ENCODE peak calls at places on chromosomes 12 and 14, in five cellular contexts. H, R, P, J and M are unnamed samples.
A peak's percentile ranks its signal among the peaks of the same experiment; 100 is the strongest.

GRCh38 chr14:67564236-67564635 is 31.1 kb downstream of the PLEKHH1 start:
- DNase-seq in P (no peak), R (no peak), H (no peak), J (no peak), M (no peak)

GRCh38 chr14:53766106-53766505 is 190.5 kb downstream of the BMP4 start:
- DNase-seq in H (no peak), R (no peak), P (no peak), J (no peak), M (no peak)

GRCh38 chr14:52801014-52801708 is 9.8 kb upstream of the GNPNAT1 start:
- DNase-seq in R (peak; percentile 89), P (no peak), J (no peak), H (no peak), M (no peak)

GRCh38 chr14:100531152-100531551 is 56.1 kb downstream of the BEGAIN start:
- DNase-seq in J (peak; percentile 5), R (peak; percentile 76), P (no peak), H (no peak), M (peak; percentile 17)

GRCh38 chr12:4137015-4137414 is 136.5 kb upstream of the CCND2 start:
- DNase-seq in P (no peak), J (no peak), H (no peak), R (no peak), M (no peak)

GRCh38 chr12:110203546-110203945 is 77.5 kb upstream of the ATP2A2 start:
- DNase-seq in H (no peak), R (no peak), J (no peak), P (no peak), M (no peak)

GRCh38 chr12:88142610-88142991 is 494 bp downstream of the TMTC3 start:
- DNase-seq in J (peak; percentile 52), P (peak; percentile 22), H (no peak), R (no peak), M (no peak)

GRCh38 chr14:90087433-90087832 is 25.6 kb downstream of the KCNK13 start:
- DNase-seq in J (peak; percentile 63), R (no peak), P (peak; percentile 75), H (no peak), M (no peak)

GRCh38 chr12:45655186-45655585 is 74.3 kb upstream of the ARID2 start:
- DNase-seq in P (no peak), H (peak; percentile 16), R (no peak), J (no peak), M (peak; percentile 67)

GRCh38 chr12:644293-644639 is 19.0 kb downstream of the NINJ2 start:
- DNase-seq in H (no peak), P (no peak), R (no peak), J (no peak), M (no peak)

GRCh38 chr14:33897878-33898535 is 52.9 kb downstream of the EGLN3 start:
- DNase-seq in J (no peak), R (no peak), H (no peak), P (no peak), M (no peak)

GRCh38 chr12:57524814-57525614 is 2.4 kb downstream of the MBD6 start:
- DNase-seq in R (peak; percentile 84), J (no peak), H (no peak), P (no peak), M (no peak)

GRCh38 chr14:99445916-99446315 is 34.7 kb downstream of the SETD3 start:
- DNase-seq in J (no peak), P (no peak), R (no peak), H (no peak), M (no peak)

GRCh38 chr14:51014625-51015024 is 70.3 kb upstream of the PYGL start:
- DNase-seq in H (no peak), R (no peak), J (no peak), P (no peak), M (no peak)

GRCh38 chr12:95790912-95791849 is 617 bp upstream of the NTN4 start:
- DNase-seq in P (peak; percentile 31), H (no peak), J (no peak), R (peak; percentile 87), M (peak; percentile 16)

GRCh38 chr14:76546426-76547221 is 170.7 kb downstream of the ESRRB start:
- DNase-seq in R (no peak), H (peak; percentile 65), J (no peak), P (no peak), M (no peak)

GRCh38 chr12:118034429-118035193 is 18.1 kb downstream of the RFC5 start:
- DNase-seq in J (no peak), R (no peak), P (no peak), H (peak; percentile 54), M (no peak)

GRCh38 chr12:24565300-24565699 is 383.6 kb downstream of the BCAT1 start:
- DNase-seq in H (no peak), J (no peak), P (no peak), R (no peak), M (no peak)

GRCh38 chr14:102510616-102511520 is 1.3 kb upstream of the ANKRD9 start:
- DNase-seq in P (peak; percentile 48), H (no peak), J (no peak), R (peak; percentile 78), M (peak; percentile 25)

GRCh38 chr12:26678697-26679660 is 154.0 kb downstream of the ITPR2 start:
- DNase-seq in H (no peak), R (peak; percentile 35), P (no peak), J (no peak), M (no peak)

GRCh38 chr12:50240792-50241114 is 42.6 kb downstream of the LIMA1 start:
- DNase-seq in J (no peak), P (no peak), R (no peak), H (no peak), M (no peak)

GRCh38 chr14:74035556-74035955 is 16.4 kb downstream of the BBOF1 start:
- DNase-seq in P (no peak), J (no peak), R (peak; percentile 10), H (no peak), M (no peak)

GRCh38 chr12:95674088-95674595 is 116.4 kb downstream of the NTN4 start:
- DNase-seq in H (no peak), R (no peak), J (no peak), P (no peak), M (no peak)

GRCh38 chr12:52082026-52082667 is 2.6 kb downstream of the SMIM41 start:
- DNase-seq in H (no peak), P (no peak), J (no peak), R (peak; percentile 92), M (no peak)

GRCh38 chr14:59337151-59337611 is 128.0 kb downstream of the GPR135 start:
- DNase-seq in R (no peak), H (no peak), P (peak; percentile 55), J (peak; percentile 74), M (no peak)

GRCh38 chr14:32013083-32013482 is 64.0 kb upstream of the ARHGAP5 start:
- DNase-seq in J (no peak), H (no peak), P (no peak), R (no peak), M (no peak)

GRCh38 chr12:68297929-68298328 is 34.2 kb downstream of the MDM1 start:
- DNase-seq in P (no peak), J (no peak), R (no peak), H (no peak), M (no peak)

DNA sequence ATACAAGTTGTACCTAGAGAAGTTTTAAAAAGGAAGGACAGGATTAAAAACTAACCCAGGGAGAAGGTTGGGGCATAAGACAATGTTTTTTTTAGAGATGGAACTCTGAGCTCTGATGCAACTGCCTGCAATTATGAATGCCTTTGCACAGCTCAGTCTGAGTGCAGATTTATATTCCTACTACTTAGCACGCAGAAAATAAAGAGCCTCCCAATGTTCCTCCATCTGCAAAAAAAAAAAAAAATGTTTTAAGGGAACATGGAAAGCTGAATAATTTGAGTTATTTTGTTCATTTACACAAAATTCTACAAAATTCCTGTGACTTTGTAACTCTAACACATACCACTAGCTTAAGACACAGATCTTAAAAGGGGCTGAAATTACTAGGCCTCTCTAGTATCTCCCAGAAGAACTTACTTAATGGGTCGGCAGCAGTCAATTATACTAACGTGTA is 15.7 kb downstream of the CLIP1 start:
- DNase-seq in H (no peak), R (no peak), J (no peak), P (no peak), M (no peak)
- H3K27ac ChIP-seq in H (no peak overlapping the region), R (peak overlapping the region; percentile 82), J (peak overlapping the region; percentile 68), P (peak overlapping the region; percentile 62), M (no peak overlapping the region)

GRCh38 chr12:6280672-6281071 is 29.8 kb upstream of the PLEKHG6 start:
- DNase-seq in P (no peak), R (peak; percentile 4), H (no peak), J (no peak), M (no peak)

GRCh38 chr12:6280053-6280469 is 30.4 kb upstream of the PLEKHG6 start:
- DNase-seq in J (peak; percentile 64), R (peak; percentile 98), P (peak; percentile 87), H (no peak), M (no peak)

GRCh38 chr12:6284273-6284672 is 26.2 kb upstream of the PLEKHG6 start:
- DNase-seq in H (no peak), R (no peak), J (no peak), P (no peak), M (no peak)

GRCh38 chr12:6281081-6281809 is 29.2 kb upstream of the PLEKHG6 start:
- DNase-seq in R (peak; percentile 54), J (no peak), H (no peak), P (no peak), M (no peak)

GRCh38 chr12:6282453-6282840 is 28.0 kb upstream of the PLEKHG6 start:
- DNase-seq in R (no peak), H (no peak), J (no peak), P (no peak), M (no peak)
- H3K4me1 ChIP-seq in R (peaks cover 51% of the 10 kb centered on the region), H (peaks cover 24% of the 10 kb centered on the region), J (peaks cover 29% of the 10 kb centered on the region), P (peaks cover 44% of the 10 kb centered on the region), M (no peaks in the 10 kb centered on the region)

DNA sequence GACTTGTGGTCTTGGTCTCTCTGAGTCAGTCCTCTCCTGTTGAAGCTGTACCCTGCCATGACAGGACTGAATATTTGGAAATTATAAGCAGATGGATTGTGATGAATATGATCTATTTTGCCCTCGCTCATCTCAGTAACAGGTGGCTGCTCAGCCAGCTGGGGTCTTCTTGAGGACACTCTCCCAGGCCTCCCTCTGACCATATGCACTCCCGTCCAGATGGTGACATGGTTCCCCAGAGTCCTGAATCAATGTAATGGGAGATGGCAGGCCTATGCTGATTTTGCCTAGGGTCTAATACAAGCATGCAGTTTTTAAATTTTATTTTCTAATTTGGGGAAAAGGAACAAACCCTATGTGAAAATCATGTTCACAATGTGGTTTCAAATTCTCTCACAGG is 63.1 kb upstream of the TRHDE start:
- DNase-seq in H (peak; percentile 17), R (no peak), P (no peak), J (no peak), M (no peak)
- H3K4me3 ChIP-seq in H (no peak overlapping the region), R (no peak overlapping the region), P (no peak overlapping the region), J (no peak overlapping the region), M (no peak overlapping the region)

DNA sequence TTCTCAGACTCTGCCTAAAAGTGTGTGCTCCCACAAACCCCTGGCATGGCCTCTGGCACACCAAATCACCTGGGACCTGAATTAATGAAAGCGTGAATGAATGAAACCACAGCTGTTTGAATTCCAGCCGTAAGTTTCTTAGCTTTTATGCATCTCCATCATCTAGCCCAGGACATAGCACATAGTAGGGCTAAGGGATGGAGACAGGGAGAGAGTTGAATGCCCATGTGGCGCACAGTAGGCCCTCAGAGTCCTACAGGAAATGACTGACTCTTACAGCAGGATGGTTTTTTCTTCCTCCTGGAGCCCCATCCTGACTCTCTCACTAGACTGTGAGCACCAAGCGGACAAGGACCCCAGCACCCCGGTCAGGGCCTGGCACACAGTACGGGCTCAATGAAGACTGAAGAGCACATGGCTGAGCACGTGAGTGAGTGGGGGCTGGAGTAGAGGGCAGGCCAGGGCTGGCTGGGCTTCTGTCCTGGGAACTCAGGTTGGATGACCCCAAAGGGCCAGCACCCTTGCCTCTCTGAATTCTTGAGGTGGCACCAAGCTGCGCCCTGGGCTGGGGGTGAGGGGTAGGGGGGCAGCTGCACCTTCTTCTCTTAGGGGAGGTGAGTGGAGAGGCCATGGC is 351.3 kb downstream of the MED13L start:
- DNase-seq in H (no peak), J (no peak), P (no peak), R (no peak), M (no peak)
- H3K27ac ChIP-seq in H (no peak overlapping the region), J (no peak overlapping the region), P (no peak overlapping the region), R (no peak overlapping the region), M (no peak overlapping the region)